ENCODE peak calls at places on chromosomes 3 and 15, in ten cellular contexts. T is H54; B is H4; P is A673; I is endothelial cell of umbilical vein; F is AG09319; U is transverse colon; V is cerebellar cortex; J is CD4-positive, alpha-beta memory T cell; C is T follicular helper cell. A is an unnamed sample.

GRCh38 chr3:119796368-119796767 is 14.5 kb downstream of the NR1I2 start:
- DNase-seq in T (no peak), B (no peak), P (no peak), I (no peak), F (no peak), U (no peak), V (no peak), J (no peak), C (no peak), A (no peak)

GRCh38 chr3:177439729-177440269 is 242.5 kb upstream of the TBL1XR1 start:
- DNase-seq in T (no peak), B (no peak), P (no peak), I (no peak), F (no peak), U (no peak), V (no peak), J (no peak), C (no peak), A (no peak)

GRCh38 chr15:20356444-20357138 is 185.0 kb downstream of the GOLGA6L6 start:
- DNase-seq in T (peak), B (no peak), P (peak), I (no peak), F (no peak), U (peak), V (peak), J (peak), C (peak), A (peak)

GRCh38 chr3:66762888-66763287 is 235.2 kb upstream of the KBTBD8 start:
- DNase-seq in T (no peak), B (no peak), P (no peak), I (no peak), F (no peak), U (no peak), V (peak), J (no peak), C (no peak), A (no peak)

GRCh38 chr3:41411065-41411464 is 211.8 kb downstream of the CTNNB1 start:
- DNase-seq in T (no peak), B (no peak), P (no peak), I (no peak), F (no peak), U (no peak), V (no peak), J (no peak), C (no peak), A (no peak)

GRCh38 chr3:138348950-138349739 is 766 bp downstream of the MRAS start:
- DNase-seq in T (no peak), B (no peak), P (no peak), I (peak), F (no peak), U (no peak), V (peak), J (no peak), C (no peak), A (peak)

GRCh38 chr3:100297784-100298183 is 36.8 kb upstream of the NIT2 start:
- DNase-seq in T (no peak), B (no peak), P (no peak), I (no peak), F (no peak), U (no peak), V (no peak), J (no peak), C (no peak), A (no peak)

GRCh38 chr15:77985031-77985930 is 92.2 kb downstream of the TBC1D2B start:
- DNase-seq in T (no peak), B (no peak), P (no peak), I (no peak), F (no peak), U (no peak), V (no peak), J (no peak), C (no peak), A (no peak)

GRCh38 chr15:57865294-57865693 is 158.8 kb downstream of the POLR2M start:
- DNase-seq in T (no peak), B (no peak), P (peak), I (no peak), F (no peak), U (no peak), V (no peak), J (no peak), C (no peak), A (peak)

GRCh38 chr15:63473999-63474809 is 30.2 kb upstream of the USP3 start:
- DNase-seq in T (no peak), B (peak), P (no peak), I (no peak), F (no peak), U (peak), V (peak), J (peak), C (peak), A (peak)

GRCh38 chr3:86990734-86991481 is at the start of gene VGLL3:
- DNase-seq in T (no peak), B (peak), P (peak), I (peak), F (peak), U (peak), V (no peak), J (no peak), C (no peak), A (peak)

GRCh38 chr15:40471778-40472130 is 970 bp downstream of the CHST14 start:
- DNase-seq in T (no peak), B (no peak), P (no peak), I (no peak), F (no peak), U (peak), V (peak), J (no peak), C (no peak), A (peak)

GRCh38 chr3:63908081-63908736 is 4.0 kb downstream of the SCAANT1 start:
- DNase-seq in T (no peak), B (no peak), P (no peak), I (peak), F (no peak), U (no peak), V (no peak), J (no peak), C (no peak), A (no peak)

GRCh38 chr3:184066211-184066610 is 13.4 kb downstream of the HTR3C start:
- DNase-seq in T (no peak), B (no peak), P (no peak), I (no peak), F (no peak), U (no peak), V (no peak), J (no peak), C (no peak), A (no peak)

GRCh38 chr3:102053375-102053989 is 204.2 kb downstream of the NFKBIZ start:
- DNase-seq in T (no peak), B (no peak), P (no peak), I (peak), F (peak), U (no peak), V (no peak), J (no peak), C (no peak), A (no peak)

GRCh38 chr15:85064710-85065109 is 83.1 kb downstream of the PDE8A start:
- DNase-seq in T (no peak), B (no peak), P (no peak), I (no peak), F (no peak), U (no peak), V (no peak), J (no peak), C (no peak), A (no peak)

GRCh38 chr3:186598108-186598784 is 14.6 kb upstream of the AHSG start:
- DNase-seq in T (no peak), B (peak), P (no peak), I (no peak), F (peak), U (no peak), V (no peak), J (no peak), C (no peak), A (peak)

GRCh38 chr15:52191207-52191606 is at the start of gene GNB5:
- DNase-seq in T (no peak), B (no peak), P (no peak), I (no peak), F (no peak), U (no peak), V (no peak), J (no peak), C (no peak), A (no peak)

GRCh38 chr3:36562945-36563344 is 182.6 kb downstream of the STAC start:
- DNase-seq in T (no peak), B (no peak), P (no peak), I (no peak), F (no peak), U (no peak), V (no peak), J (no peak), C (no peak), A (no peak)

GRCh38 chr3:97863025-97863424 is 41.2 kb downstream of the CRYBG3 start:
- DNase-seq in T (no peak), B (no peak), P (no peak), I (no peak), F (no peak), U (no peak), V (no peak), J (no peak), C (no peak), A (no peak)

GRCh38 chr3:100910986-100911385 is 82.2 kb downstream of the ABI3BP start:
- DNase-seq in T (no peak), B (no peak), P (no peak), I (no peak), F (no peak), U (no peak), V (no peak), J (no peak), C (no peak), A (no peak)

GRCh38 chr3:44712455-44713075 is at the start of gene ZNF502:
- DNase-seq in T (peak), B (peak), P (peak), I (peak), F (peak), U (peak), V (peak), J (peak), C (peak), A (peak)

GRCh38 chr3:194937144-194937543 is 251.5 kb downstream of the FAM43A start:
- DNase-seq in T (no peak), B (no peak), P (no peak), I (no peak), F (no peak), U (no peak), V (no peak), J (no peak), C (no peak), A (no peak)

GRCh38 chr15:80285379-80285778 is 33.4 kb upstream of the CTXND1 start:
- DNase-seq in T (no peak), B (no peak), P (no peak), I (no peak), F (no peak), U (no peak), V (no peak), J (no peak), C (no peak), A (no peak)

GRCh38 chr3:197525706-197526105 is 30.1 kb downstream of the BDH1 start:
- DNase-seq in T (no peak), B (peak), P (peak), I (no peak), F (no peak), U (no peak), V (no peak), J (no peak), C (no peak), A (no peak)

GRCh38 chr15:33008284-33009011 is 186.1 kb downstream of the FMN1 start:
- DNase-seq in T (no peak), B (peak), P (no peak), I (no peak), F (no peak), U (no peak), V (no peak), J (no peak), C (no peak), A (no peak)

A was measured in thyroid gland.